ENCODE peak calls at places on chromosomes 11 and 22, in nine cellular contexts. One of them, this sample, is unnamed.

GRCh38 chr11:1619449-1619848 is 2.5 kb downstream of the KRTAP5-4 start:
- DNase-seq in HFF-Myc: no peak
- DNase-seq in A549: no peak
- DNase-seq in fibroblast of pulmonary artery: no peak
- DNase-seq in foreskin fibroblast: no peak
- DNase-seq in kidney epithelial cell: no peak
- DNase-seq in GM23338: no peak
- DNase-seq in ovary: no peak
- DNase-seq in adrenal gland: no peak
- DNase-seq in this sample: no peak

GRCh38 chr11:61325649-61326414 is 7.1 kb downstream of the DDB1 start:
- DNase-seq in HFF-Myc: no peak
- DNase-seq in A549: no peak
- DNase-seq in fibroblast of pulmonary artery: peak
- DNase-seq in foreskin fibroblast: no peak
- DNase-seq in kidney epithelial cell: no peak
- DNase-seq in GM23338: no peak
- DNase-seq in ovary: no peak
- DNase-seq in adrenal gland: peak
- DNase-seq in this sample: no peak

GRCh38 chr22:30370681-30371080 is 13.9 kb downstream of the CCDC157 start:
- DNase-seq in HFF-Myc: no peak
- DNase-seq in A549: no peak
- DNase-seq in fibroblast of pulmonary artery: no peak
- DNase-seq in foreskin fibroblast: no peak
- DNase-seq in kidney epithelial cell: no peak
- DNase-seq in GM23338: no peak
- DNase-seq in ovary: no peak
- DNase-seq in adrenal gland: no peak
- DNase-seq in this sample: no peak

GRCh38 chr22:49968831-49969661 is 8.5 kb downstream of the PIM3 start:
- DNase-seq in HFF-Myc: no peak
- DNase-seq in A549: no peak
- DNase-seq in fibroblast of pulmonary artery: no peak
- DNase-seq in foreskin fibroblast: no peak
- DNase-seq in kidney epithelial cell: no peak
- DNase-seq in GM23338: no peak
- DNase-seq in ovary: peak
- DNase-seq in adrenal gland: no peak
- DNase-seq in this sample: no peak

GRCh38 chr11:12517741-12518140 is 140.4 kb downstream of the PARVA start:
- DNase-seq in HFF-Myc: no peak
- DNase-seq in A549: no peak
- DNase-seq in fibroblast of pulmonary artery: no peak
- DNase-seq in foreskin fibroblast: no peak
- DNase-seq in kidney epithelial cell: no peak
- DNase-seq in GM23338: no peak
- DNase-seq in ovary: no peak
- DNase-seq in adrenal gland: no peak
- DNase-seq in this sample: no peak

GRCh38 chr11:27291302-27291889 is 71.6 kb downstream of the CCDC34 start:
- DNase-seq in HFF-Myc: no peak
- DNase-seq in A549: no peak
- DNase-seq in fibroblast of pulmonary artery: no peak
- DNase-seq in foreskin fibroblast: no peak
- DNase-seq in kidney epithelial cell: no peak
- DNase-seq in GM23338: peak
- DNase-seq in ovary: no peak
- DNase-seq in adrenal gland: peak
- DNase-seq in this sample: no peak

GRCh38 chr11:12556788-12557384 is 117.3 kb upstream of the TEAD1 start:
- DNase-seq in HFF-Myc: peak
- DNase-seq in A549: peak
- DNase-seq in fibroblast of pulmonary artery: peak
- DNase-seq in foreskin fibroblast: peak
- DNase-seq in kidney epithelial cell: peak
- DNase-seq in GM23338: peak
- DNase-seq in ovary: peak
- DNase-seq in adrenal gland: peak
- DNase-seq in this sample: no peak

GRCh38 chr22:43777204-43777671 is 34.9 kb downstream of the EFCAB6 start:
- DNase-seq in HFF-Myc: peak
- DNase-seq in A549: no peak
- DNase-seq in fibroblast of pulmonary artery: peak
- DNase-seq in foreskin fibroblast: peak
- DNase-seq in kidney epithelial cell: peak
- DNase-seq in GM23338: no peak
- DNase-seq in ovary: no peak
- DNase-seq in adrenal gland: no peak
- DNase-seq in this sample: no peak

GRCh38 chr11:83827940-83828554 is 541.9 kb upstream of the CCDC90B start:
- DNase-seq in HFF-Myc: no peak
- DNase-seq in A549: peak
- DNase-seq in fibroblast of pulmonary artery: peak
- DNase-seq in foreskin fibroblast: peak
- DNase-seq in kidney epithelial cell: no peak
- DNase-seq in GM23338: peak
- DNase-seq in ovary: no peak
- DNase-seq in adrenal gland: no peak
- DNase-seq in this sample: peak

GRCh38 chr11:122652495-122652894 is 3.0 kb upstream of the UBASH3B start:
- DNase-seq in HFF-Myc: no peak
- DNase-seq in A549: no peak
- DNase-seq in fibroblast of pulmonary artery: no peak
- DNase-seq in foreskin fibroblast: no peak
- DNase-seq in kidney epithelial cell: no peak
- DNase-seq in GM23338: no peak
- DNase-seq in ovary: no peak
- DNase-seq in adrenal gland: no peak
- DNase-seq in this sample: no peak

GRCh38 chr11:116108161-116108560 is 603.9 kb upstream of the CADM1 start:
- DNase-seq in HFF-Myc: no peak
- DNase-seq in A549: no peak
- DNase-seq in fibroblast of pulmonary artery: no peak
- DNase-seq in foreskin fibroblast: no peak
- DNase-seq in kidney epithelial cell: no peak
- DNase-seq in GM23338: no peak
- DNase-seq in ovary: no peak
- DNase-seq in adrenal gland: no peak
- DNase-seq in this sample: no peak

GRCh38 chr11:62545437-62546243 is 966 bp downstream of the AHNAK start:
- DNase-seq in HFF-Myc: peak
- DNase-seq in A549: peak
- DNase-seq in fibroblast of pulmonary artery: peak
- DNase-seq in foreskin fibroblast: peak
- DNase-seq in kidney epithelial cell: peak
- DNase-seq in GM23338: peak
- DNase-seq in ovary: peak
- DNase-seq in adrenal gland: peak
- DNase-seq in this sample: no peak
- TF ChIP-seq CTCF in HFF-Myc: no peak
- TF ChIP-seq CTCF in A549: no peak
- TF ChIP-seq CTCF in fibroblast of pulmonary artery: peak
- TF ChIP-seq CTCF in foreskin fibroblast: no peak
- TF ChIP-seq CTCF in kidney epithelial cell: peak
- TF ChIP-seq CTCF in GM23338: peak
- TF ChIP-seq CTCF in ovary: peak
- TF ChIP-seq CTCF in adrenal gland: no peak
- TF ChIP-seq CTCF in this sample: peak

DNA sequence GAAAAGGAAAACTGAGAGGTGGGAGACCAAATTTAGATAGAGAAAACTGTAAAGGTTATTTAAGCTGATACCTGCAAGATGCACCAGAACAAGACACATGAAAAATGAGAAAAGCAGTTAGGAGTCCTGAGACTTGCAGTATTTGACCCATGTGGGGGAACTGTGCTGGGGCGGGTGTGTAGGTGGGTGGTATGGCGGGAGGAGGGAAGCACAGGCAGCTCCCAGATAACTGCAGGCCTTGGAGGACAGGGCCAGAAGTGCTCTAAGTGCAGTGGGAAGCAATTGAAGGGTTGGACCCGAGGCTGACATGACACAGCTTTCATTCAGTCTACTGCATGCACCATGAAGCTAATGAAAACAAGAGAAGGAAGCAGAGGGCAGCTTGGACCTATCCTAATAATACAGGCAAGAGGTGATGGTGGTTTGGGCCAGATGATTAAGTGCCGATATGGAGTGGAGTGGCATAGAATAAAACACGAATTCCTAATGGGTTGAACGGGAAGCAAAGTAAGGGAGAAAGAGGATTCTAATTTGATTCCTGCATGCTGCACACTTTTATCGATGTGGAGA is 48.0 kb upstream of the ANO3 start:
- DNase-seq in HFF-Myc: no peak
- DNase-seq in A549: no peak
- DNase-seq in fibroblast of pulmonary artery: no peak
- DNase-seq in foreskin fibroblast: peak
- DNase-seq in kidney epithelial cell: no peak
- DNase-seq in GM23338: peak
- DNase-seq in ovary: no peak
- DNase-seq in adrenal gland: no peak
- DNase-seq in this sample: no peak
- TF ChIP-seq CTCF in HFF-Myc: no peak
- TF ChIP-seq CTCF in A549: no peak
- TF ChIP-seq CTCF in fibroblast of pulmonary artery: no peak
- TF ChIP-seq CTCF in foreskin fibroblast: no peak
- TF ChIP-seq CTCF in kidney epithelial cell: no peak
- TF ChIP-seq CTCF in GM23338: no peak
- TF ChIP-seq CTCF in ovary: no peak
- TF ChIP-seq CTCF in adrenal gland: no peak
- TF ChIP-seq CTCF in this sample: no peak

GRCh38 chr11:16193897-16194381 is 162.4 kb downstream of the SOX6 start:
- DNase-seq in HFF-Myc: no peak
- DNase-seq in A549: no peak
- DNase-seq in fibroblast of pulmonary artery: peak
- DNase-seq in foreskin fibroblast: no peak
- DNase-seq in kidney epithelial cell: no peak
- DNase-seq in GM23338: no peak
- DNase-seq in ovary: no peak
- DNase-seq in adrenal gland: no peak
- DNase-seq in this sample: no peak

GRCh38 chr11:16194566-16194965 is 161.8 kb downstream of the SOX6 start:
- DNase-seq in HFF-Myc: no peak
- DNase-seq in A549: no peak
- DNase-seq in fibroblast of pulmonary artery: peak
- DNase-seq in foreskin fibroblast: peak
- DNase-seq in kidney epithelial cell: no peak
- DNase-seq in GM23338: peak
- DNase-seq in ovary: no peak
- DNase-seq in adrenal gland: no peak
- DNase-seq in this sample: no peak

GRCh38 chr11:16195659-16196058 is 160.7 kb downstream of the SOX6 start:
- DNase-seq in HFF-Myc: no peak
- DNase-seq in A549: no peak
- DNase-seq in fibroblast of pulmonary artery: peak
- DNase-seq in foreskin fibroblast: peak
- DNase-seq in kidney epithelial cell: no peak
- DNase-seq in GM23338: no peak
- DNase-seq in ovary: no peak
- DNase-seq in adrenal gland: no peak
- DNase-seq in this sample: no peak

GRCh38 chr11:16191852-16192240 is 164.5 kb downstream of the SOX6 start:
- DNase-seq in HFF-Myc: no peak
- DNase-seq in A549: no peak
- DNase-seq in fibroblast of pulmonary artery: no peak
- DNase-seq in foreskin fibroblast: no peak
- DNase-seq in kidney epithelial cell: no peak
- DNase-seq in GM23338: no peak
- DNase-seq in ovary: no peak
- DNase-seq in adrenal gland: no peak
- DNase-seq in this sample: no peak

GRCh38 chr11:16191212-16191851 is 165.0 kb downstream of the SOX6 start:
- DNase-seq in HFF-Myc: no peak
- DNase-seq in A549: no peak
- DNase-seq in fibroblast of pulmonary artery: no peak
- DNase-seq in foreskin fibroblast: no peak
- DNase-seq in kidney epithelial cell: no peak
- DNase-seq in GM23338: no peak
- DNase-seq in ovary: no peak
- DNase-seq in adrenal gland: no peak
- DNase-seq in this sample: no peak
- TF ChIP-seq CTCF in HFF-Myc: no peak
- TF ChIP-seq CTCF in A549: no peak
- TF ChIP-seq CTCF in fibroblast of pulmonary artery: no peak
- TF ChIP-seq CTCF in foreskin fibroblast: no peak
- TF ChIP-seq CTCF in kidney epithelial cell: no peak
- TF ChIP-seq CTCF in GM23338: peak
- TF ChIP-seq CTCF in ovary: no peak
- TF ChIP-seq CTCF in adrenal gland: no peak
- TF ChIP-seq CTCF in this sample: peak

DNA sequence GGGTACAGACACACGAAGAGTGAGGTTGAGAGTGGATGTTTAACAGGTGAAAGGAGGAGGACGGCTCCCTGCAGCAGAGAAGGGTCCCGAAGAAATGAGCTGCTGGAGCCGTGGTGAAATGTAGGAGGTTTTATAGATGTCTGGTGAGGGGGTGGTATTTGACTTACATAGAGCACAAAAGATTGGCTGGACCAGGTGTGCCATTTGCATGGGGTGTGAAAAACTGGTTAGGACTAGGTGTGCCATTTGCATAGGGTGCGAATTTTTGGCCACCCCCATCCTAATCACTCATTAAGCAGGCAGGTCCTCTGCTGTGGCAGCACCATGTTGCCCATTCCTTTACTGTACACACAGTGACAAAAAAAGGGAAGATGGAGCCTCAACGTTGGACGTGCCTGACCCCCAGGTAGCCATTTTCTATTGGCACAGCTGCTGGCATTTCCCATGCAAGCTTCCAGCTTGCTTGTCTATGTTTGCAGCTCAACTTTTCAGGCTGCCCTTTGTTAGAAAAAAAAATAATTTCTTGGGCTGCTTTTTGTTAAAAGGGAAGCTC is 581.7 kb upstream of the B3GAT1 start:
- DNase-seq in HFF-Myc: no peak
- DNase-seq in A549: no peak
- DNase-seq in fibroblast of pulmonary artery: no peak
- DNase-seq in foreskin fibroblast: no peak
- DNase-seq in kidney epithelial cell: no peak
- DNase-seq in GM23338: peak
- DNase-seq in ovary: no peak
- DNase-seq in adrenal gland: no peak
- DNase-seq in this sample: no peak
- TF ChIP-seq CTCF in HFF-Myc: no peak
- TF ChIP-seq CTCF in A549: no peak
- TF ChIP-seq CTCF in fibroblast of pulmonary artery: no peak
- TF ChIP-seq CTCF in foreskin fibroblast: no peak
- TF ChIP-seq CTCF in kidney epithelial cell: no peak
- TF ChIP-seq CTCF in GM23338: no peak
- TF ChIP-seq CTCF in ovary: no peak
- TF ChIP-seq CTCF in adrenal gland: no peak
- TF ChIP-seq CTCF in this sample: no peak

GRCh38 chr11:75797116-75797515 is 17.9 kb upstream of the UVRAG start:
- DNase-seq in HFF-Myc: no peak
- DNase-seq in A549: no peak
- DNase-seq in fibroblast of pulmonary artery: no peak
- DNase-seq in foreskin fibroblast: no peak
- DNase-seq in kidney epithelial cell: peak
- DNase-seq in GM23338: no peak
- DNase-seq in ovary: no peak
- DNase-seq in adrenal gland: no peak
- DNase-seq in this sample: no peak
- TF ChIP-seq CTCF in HFF-Myc: no peak
- TF ChIP-seq CTCF in A549: no peak
- TF ChIP-seq CTCF in fibroblast of pulmonary artery: no peak
- TF ChIP-seq CTCF in foreskin fibroblast: no peak
- TF ChIP-seq CTCF in kidney epithelial cell: no peak
- TF ChIP-seq CTCF in GM23338: no peak
- TF ChIP-seq CTCF in ovary: no peak
- TF ChIP-seq CTCF in adrenal gland: no peak
- TF ChIP-seq CTCF in this sample: no peak